ENCODE peak calls at places on chromosomes 2 and 18, in five cellular contexts. Q is K562, A is HCT116, L is H1, C is HepG2. S is an unnamed sample.

GRCh38 chr18:41703744-41704530 is 251.1 kb upstream of the PIK3C3 start:
- DNase-seq in Q (no peak), L (no peak), A (no peak), C (no peak), S (no peak)

GRCh38 chr2:138474093-138474834 is 27.3 kb upstream of the SPOPL start:
- DNase-seq in Q (peak), A (no peak), L (no peak), C (no peak), S (no peak)

GRCh38 chr2:166067204-166067603 is 60.6 kb downstream of the SCN1A start:
- DNase-seq in A (no peak), Q (no peak), L (no peak), C (no peak), S (no peak)

GRCh38 chr18:28767201-28767600 is 590.3 kb upstream of the CDH2 start:
- DNase-seq in L (no peak), Q (no peak), C (no peak), A (no peak), S (no peak)

GRCh38 chr2:172086349-172087190 is 1.3 kb downstream of the DLX1 start:
- DNase-seq in L (no peak), A (no peak), C (peak), Q (no peak), S (no peak)

GRCh38 chr2:229920011-229920781 is 1.6 kb downstream of the TRIP12 start:
- DNase-seq in A (no peak), Q (peak), L (no peak), C (peak), S (no peak)

GRCh38 chr2:27264753-27265535 is 2.1 kb upstream of the SLC30A3 start:
- DNase-seq in A (peak), Q (no peak), C (peak), L (no peak), S (no peak)

GRCh38 chr2:196404276-196404675 is 232.9 kb upstream of the STK17B start:
- DNase-seq in L (no peak), Q (no peak), A (no peak), C (no peak), S (no peak)

GRCh38 chr2:47041065-47041464 is 114.0 kb downstream of the STPG4 start:
- DNase-seq in C (no peak), A (no peak), L (no peak), Q (no peak), S (no peak)

GRCh38 chr2:217195658-217196446 is 336.0 kb upstream of the TNP1 start:
- DNase-seq in C (no peak), L (no peak), Q (no peak), A (no peak), S (no peak)

GRCh38 chr2:167900435-167900834 is 347.0 kb downstream of the STK39 start:
- DNase-seq in C (no peak), L (no peak), A (no peak), Q (no peak), S (no peak)

GRCh38 chr2:180124273-180124881 is 117.3 kb upstream of the CWC22 start:
- DNase-seq in A (peak), L (no peak), Q (peak), C (peak), S (peak)

GRCh38 chr2:45781464-45781811 is 130.0 kb downstream of the PRKCE start:
- DNase-seq in C (no peak), L (no peak), A (no peak), Q (no peak), S (no peak)

GRCh38 chr2:234467289-234467688 is 29.6 kb downstream of the ARL4C start:
- DNase-seq in A (no peak), L (no peak), Q (no peak), C (no peak), S (no peak)

GRCh38 chr2:235170536-235171510 is 219.0 kb downstream of the SH3BP4 start:
- DNase-seq in C (no peak), L (peak), Q (no peak), A (peak), S (no peak)

GRCh38 chr2:154495455-154495868 is 203.0 kb upstream of the KCNJ3 start:
- DNase-seq in C (peak), A (no peak), Q (no peak), L (no peak), S (peak)

GRCh38 chr18:2036136-2036535 is 535.2 kb downstream of the METTL4 start:
- DNase-seq in Q (no peak), A (no peak), C (no peak), L (no peak), S (no peak)

GRCh38 chr2:199459286-199460100 is 1.8 kb upstream of the SATB2 start:
- DNase-seq in A (peak), L (peak), Q (peak), C (peak), S (peak)

GRCh38 chr2:164055623-164056022 is 319.8 kb upstream of the FIGN start:
- DNase-seq in L (no peak), Q (no peak), C (no peak), A (no peak), S (no peak)

GRCh38 chr2:128646691-128647090 is 328.0 kb upstream of the HS6ST1 start:
- DNase-seq in A (no peak), C (no peak), Q (no peak), L (no peak), S (no peak)

GRCh38 chr2:205763708-205764501 is 81.6 kb downstream of the NRP2 start:
- DNase-seq in A (no peak), L (peak), C (no peak), Q (peak), S (no peak)

GRCh38 chr2:86064006-86064405 is 41.7 kb downstream of the POLR1A start:
- DNase-seq in L (no peak), C (no peak), Q (no peak), A (no peak), S (no peak)

GRCh38 chr18:32529737-32530420 is 59.2 kb upstream of the GAREM1 start:
- DNase-seq in Q (no peak), C (no peak), L (no peak), A (no peak), S (no peak)

GRCh38 chr2:112465373-112465772 is 16.6 kb upstream of the TTL start:
- DNase-seq in A (no peak), L (no peak), Q (peak), C (peak), S (no peak)
- TF ChIP-seq SRF in A (no peak), L (no peak), Q (no peak), C (no peak), S (no peak)

DNA sequence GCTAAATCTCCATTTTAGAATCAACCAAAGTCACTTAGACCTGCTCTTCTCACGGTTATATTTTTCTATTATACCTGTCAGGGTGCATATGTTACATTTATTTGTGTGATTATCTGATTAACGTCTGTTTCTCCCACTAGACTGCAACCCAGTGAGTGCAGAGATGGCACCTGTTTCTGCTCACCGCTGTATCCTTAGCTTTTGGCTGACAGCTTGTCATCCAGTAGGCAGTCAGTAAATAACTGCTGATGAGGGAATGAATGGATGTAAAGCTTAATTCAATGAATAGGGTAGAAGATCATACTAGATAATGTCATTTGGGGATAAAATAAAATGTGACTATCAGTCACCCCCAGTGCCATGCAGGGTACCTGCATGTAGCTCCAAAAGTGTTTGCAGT is 6.9 kb upstream of the CHRNA1 start:
- DNase-seq in L (no peak), A (no peak), C (no peak), Q (no peak), S (no peak)
- TF ChIP-seq SRF in L (no peak), A (no peak), C (no peak), Q (no peak), S (no peak)

GRCh38 chr2:120323807-120324399 is 22.0 kb upstream of the INHBB start:
- DNase-seq in A (no peak), Q (peak), C (no peak), L (no peak), S (no peak)
- TF ChIP-seq SRF in A (no peak), Q (no peak), C (no peak), L (no peak), S (no peak)

DNA sequence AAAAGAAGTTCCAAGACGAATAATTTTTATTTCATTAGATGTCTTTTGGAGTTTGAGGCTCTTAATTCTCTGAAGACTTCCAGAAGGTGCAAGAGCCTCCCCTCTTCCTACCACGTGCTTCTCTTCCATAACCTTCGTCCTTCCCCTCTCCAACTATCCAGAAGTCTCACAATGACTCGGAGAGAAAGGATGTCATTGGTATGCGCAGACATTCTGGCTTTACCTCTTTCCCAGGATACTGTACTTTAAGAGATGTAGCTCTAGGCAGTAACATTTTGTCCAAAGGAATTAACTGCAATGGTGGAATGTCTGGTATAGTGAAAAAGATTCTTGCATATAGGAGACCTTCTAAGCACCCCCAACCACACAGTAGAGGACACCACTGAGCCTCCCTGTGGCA is 249.0 kb upstream of the OSR1 start:
- DNase-seq in Q (no peak), C (no peak), A (no peak), L (no peak), S (no peak)
- TF ChIP-seq SRF in Q (no peak), C (no peak), A (no peak), L (no peak), S (no peak)

GRCh38 chr2:157470321-157470720 is 26.4 kb upstream of the CYTIP start:
- DNase-seq in Q (no peak), L (no peak), A (no peak), C (no peak), S (peak)

GRCh38 chr2:157471078-157471477 is 27.2 kb upstream of the CYTIP start:
- DNase-seq in C (no peak), Q (no peak), L (no peak), A (no peak), S (no peak)

GRCh38 chr2:157466764-157467163 is 22.9 kb upstream of the CYTIP start:
- DNase-seq in L (no peak), Q (no peak), A (no peak), C (no peak), S (no peak)

GRCh38 chr2:157465554-157465953 is 21.7 kb upstream of the CYTIP start:
- DNase-seq in Q (no peak), C (no peak), A (no peak), L (no peak), S (no peak)

DNA sequence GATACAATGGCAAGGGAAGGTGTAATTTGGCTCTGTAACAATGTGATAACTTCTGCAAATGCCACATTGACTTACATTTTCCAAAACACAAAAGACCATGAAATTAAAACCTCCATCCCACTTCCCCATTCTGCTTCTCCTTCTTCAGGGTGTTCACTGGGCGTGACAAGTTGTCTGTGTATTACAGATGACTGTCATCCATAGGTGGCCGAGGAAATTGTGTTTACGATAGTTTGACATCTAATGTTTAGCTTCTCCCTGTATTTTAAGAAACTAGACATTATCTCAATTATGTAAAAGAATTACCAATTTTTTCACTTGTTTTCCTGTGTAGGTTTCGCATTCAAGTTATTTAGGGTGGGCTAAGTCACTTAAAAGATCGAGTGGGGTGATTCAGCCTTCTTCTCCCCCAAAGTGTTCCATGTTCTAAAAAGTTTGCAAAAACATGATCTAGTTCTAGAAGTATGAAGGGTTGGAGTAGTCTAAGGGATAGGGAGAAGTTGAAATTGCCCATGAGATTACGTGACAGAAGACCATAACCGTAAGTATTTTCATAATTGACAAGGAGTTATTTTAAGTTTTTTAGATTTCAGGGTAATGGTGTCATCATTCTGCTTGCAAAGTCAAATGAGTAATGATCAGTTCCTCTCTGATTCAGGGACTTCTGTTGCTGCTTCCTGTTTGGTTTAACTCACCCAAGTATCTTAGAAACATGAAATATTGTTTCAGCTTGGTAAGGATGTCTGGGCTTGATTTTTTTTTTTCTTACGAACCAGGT is 25.2 kb upstream of the CYTIP start:
- DNase-seq in L (no peak), A (no peak), C (no peak), Q (no peak), S (peak)
- TF ChIP-seq SRF in L (no peak), A (no peak), C (no peak), Q (no peak), S (no peak)

GRCh38 chr18:12640881-12641200 is 17.1 kb downstream of the SPIRE1 start:
- DNase-seq in L (no peak), Q (no peak), A (no peak), C (no peak), S (no peak)

GRCh38 chr18:12637901-12638633 is 19.8 kb downstream of the SPIRE1 start:
- DNase-seq in A (no peak), L (no peak), Q (no peak), C (no peak), S (no peak)

GRCh38 chr18:12638634-12639124 is 19.2 kb downstream of the SPIRE1 start:
- DNase-seq in L (no peak), Q (peak), A (no peak), C (no peak), S (no peak)

GRCh38 chr18:12639990-12640880 is 17.7 kb downstream of the SPIRE1 start:
- DNase-seq in A (no peak), L (no peak), Q (peak), C (peak), S (no peak)

GRCh38 chr18:12637393-12637792 is 20.5 kb downstream of the SPIRE1 start:
- DNase-seq in Q (no peak), A (no peak), L (no peak), C (no peak), S (no peak)
- TF ChIP-seq SRF in Q (no peak), A (no peak), L (no peak), C (no peak), S (no peak)

DNA sequence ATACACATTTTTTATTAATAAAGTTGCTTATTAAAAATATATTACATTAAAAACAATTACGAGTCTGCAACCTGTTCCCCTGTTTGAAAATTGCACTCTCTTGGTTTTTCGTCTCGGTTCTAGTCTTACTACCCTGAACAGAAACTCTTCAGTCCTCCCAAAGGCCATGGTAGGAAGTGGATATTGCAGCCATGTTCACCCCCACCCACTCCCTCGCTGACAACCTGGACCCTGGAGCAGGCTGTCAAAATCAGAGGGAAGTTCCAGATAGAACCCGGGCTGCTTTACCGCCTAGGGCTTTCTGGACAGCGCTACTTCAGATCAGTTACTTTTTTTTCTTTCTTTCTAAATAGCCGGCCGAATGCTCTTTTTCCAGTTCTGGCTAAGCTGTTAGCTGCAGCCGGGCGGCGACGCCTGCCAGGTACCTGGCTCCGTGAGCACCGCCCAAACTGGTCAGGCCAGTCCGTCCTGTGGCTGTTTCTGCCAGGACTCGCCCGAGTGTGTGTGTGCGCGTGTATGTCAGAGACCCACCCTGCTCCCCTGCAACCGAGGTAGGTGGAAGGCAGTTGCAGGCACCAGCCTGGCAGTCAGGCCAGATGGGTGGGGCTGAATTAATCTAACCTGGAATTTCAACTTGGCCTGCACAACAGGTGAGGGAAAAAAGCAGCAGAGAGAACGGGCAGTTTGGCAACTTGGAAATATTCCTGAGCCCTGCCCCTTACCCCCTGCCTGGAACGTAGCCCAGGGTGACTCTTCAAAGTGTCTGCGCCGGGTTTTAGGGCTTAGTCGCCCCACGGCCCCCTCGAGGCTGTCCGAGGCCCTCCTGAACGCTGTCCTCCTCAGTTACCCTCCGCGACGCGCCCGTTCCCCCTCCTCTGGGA is 1.1 kb upstream of the TET3 start:
- DNase-seq in L (no peak), C (peak), A (peak), Q (peak), S (no peak)
- TF ChIP-seq SRF in L (no peak), C (no peak), A (no peak), Q (no peak), S (no peak)

GRCh38 chr18:55452123-55452611 is 135.8 kb downstream of the TCF4 start:
- DNase-seq in C (no peak), Q (peak), A (no peak), L (no peak), S (no peak)
- TF ChIP-seq SRF in C (no peak), Q (no peak), A (no peak), L (no peak), S (no peak)

DNA sequence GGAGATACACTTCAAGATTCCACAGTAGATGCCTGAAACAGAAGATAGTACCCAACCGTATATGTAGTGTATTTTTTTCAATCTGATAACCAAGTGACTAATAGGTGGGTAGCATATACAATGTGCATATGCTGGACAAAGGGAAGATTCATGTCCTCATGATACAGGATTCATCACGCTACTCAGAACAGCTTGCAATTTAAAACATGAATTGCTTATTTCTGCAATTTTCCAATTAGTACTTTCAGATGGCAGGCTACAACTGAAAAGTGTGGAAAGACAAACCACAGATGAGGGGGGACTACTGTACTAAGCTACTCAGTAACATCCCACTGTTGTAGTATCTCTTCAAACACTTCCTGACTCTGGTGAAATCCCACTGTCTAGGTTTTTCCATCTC is 3.7 kb downstream of the IER3IP1 start:
- DNase-seq in A (no peak), L (no peak), Q (no peak), C (no peak), S (no peak)
- TF ChIP-seq SRF in A (no peak), L (no peak), Q (no peak), C (no peak), S (no peak)

GRCh38 chr2:218985325-218986091 is 524 bp upstream of the FEV start:
- DNase-seq in L (no peak), Q (peak), A (no peak), C (no peak), S (no peak)
- TF ChIP-seq SRF in L (no peak), Q (no peak), A (no peak), C (no peak), S (no peak)